ENCODE peak calls at places on chromosomes 12 and 14, in five cellular contexts. W is breast epithelium, Y is GM23338, V is aorta, B is MM.1S. X is an unnamed sample.

GRCh38 chr14:105082703-105083102 is 17.5 kb upstream of the GPR132 start:
- DNase-seq in W (no peak), Y (no peak), V (no peak), B (no peak), X (no peak)

GRCh38 chr14:75249251-75249957 is 29.2 kb upstream of the FOS start:
- DNase-seq in W (no peak), Y (peak), V (peak), B (peak), X (no peak)

GRCh38 chr12:68832504-68832867 is 24.5 kb downstream of the MDM2 start:
- DNase-seq in W (no peak), Y (no peak), V (no peak), B (no peak), X (no peak)

GRCh38 chr12:50612882-50613281 is 108.1 kb downstream of the DIP2B start:
- DNase-seq in W (no peak), Y (no peak), V (no peak), B (no peak), X (no peak)

GRCh38 chr12:58309806-58310205 is 368.4 kb downstream of the ATP23 start:
- DNase-seq in W (no peak), Y (no peak), V (no peak), B (no peak), X (no peak)

GRCh38 chr12:70971395-70971794 is 50.9 kb upstream of the PTPRR start:
- DNase-seq in W (no peak), Y (no peak), V (no peak), B (no peak), X (no peak)

GRCh38 chr14:36580856-36581831 is 1.3 kb downstream of the NKX2-8 start:
- DNase-seq in W (no peak), Y (peak), V (no peak), B (no peak), X (peak)

GRCh38 chr14:28303248-28303647 is 463.3 kb upstream of the FOXG1 start:
- DNase-seq in W (no peak), Y (no peak), V (no peak), B (no peak), X (no peak)

GRCh38 chr12:20372326-20373097 is 4.2 kb downstream of the PDE3A start:
- DNase-seq in W (no peak), Y (no peak), V (no peak), B (no peak), X (no peak)

GRCh38 chr14:79483989-79484388 is 727.3 kb downstream of the DIO2 start:
- DNase-seq in W (no peak), Y (peak), V (no peak), B (no peak), X (no peak)

GRCh38 chr12:124449623-124450375 is 117.6 kb downstream of the NCOR2 start:
- DNase-seq in W (no peak), Y (no peak), V (peak), B (no peak), X (peak)
- H3K4me3 ChIP-seq in W (no peak), Y (no peak), V (no peak), B (no peak), X (no peak)

DNA sequence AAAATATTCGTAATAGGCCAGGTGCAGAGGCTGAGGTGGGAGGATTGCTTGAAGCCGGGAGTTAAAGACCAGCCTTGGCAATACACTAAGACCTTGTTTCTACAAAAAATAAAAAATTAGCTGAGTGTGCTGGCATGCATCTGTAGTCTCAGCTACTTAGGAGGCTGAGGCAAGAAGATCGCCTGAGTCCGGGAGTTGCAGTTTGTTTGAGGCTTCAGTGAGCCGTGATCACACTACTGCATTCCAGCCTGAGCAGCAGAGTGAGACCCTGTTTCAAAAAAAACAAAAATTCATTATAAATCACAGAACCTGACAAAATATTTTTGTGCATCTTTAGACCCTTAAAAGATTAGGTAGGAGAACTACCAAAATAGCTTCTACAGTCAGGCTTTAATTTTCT is 240.0 kb upstream of the ARHGAP5 start:
- DNase-seq in W (no peak), Y (no peak), V (no peak), B (no peak), X (no peak)
- H3K27ac ChIP-seq in W (no peak), Y (no peak), V (no peak), B (no peak), X (no peak)

DNA sequence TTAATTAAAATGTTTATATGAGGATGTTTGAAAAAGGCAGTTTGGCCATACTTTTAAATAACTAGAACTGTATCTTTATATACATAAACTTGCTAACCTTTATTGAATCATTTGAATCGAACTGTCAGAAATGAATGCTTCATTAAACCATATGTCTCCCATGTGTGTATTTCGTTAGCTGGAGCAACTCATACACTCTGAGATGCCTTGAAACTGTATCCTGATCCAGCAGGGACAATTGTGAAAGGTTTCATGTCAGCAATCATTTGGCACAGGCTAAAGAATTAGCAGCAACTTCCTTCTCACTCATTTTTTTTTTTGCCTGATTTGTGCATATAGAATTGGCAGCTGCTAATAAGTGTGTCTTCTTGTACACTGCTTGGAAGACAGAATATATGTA is 109.9 kb downstream of the NAV3 start:
- DNase-seq in W (no peak), Y (no peak), V (no peak), B (no peak), X (no peak)
- H3K4me3 ChIP-seq in W (no peak), Y (no peak), V (no peak), B (no peak), X (no peak)

DNA sequence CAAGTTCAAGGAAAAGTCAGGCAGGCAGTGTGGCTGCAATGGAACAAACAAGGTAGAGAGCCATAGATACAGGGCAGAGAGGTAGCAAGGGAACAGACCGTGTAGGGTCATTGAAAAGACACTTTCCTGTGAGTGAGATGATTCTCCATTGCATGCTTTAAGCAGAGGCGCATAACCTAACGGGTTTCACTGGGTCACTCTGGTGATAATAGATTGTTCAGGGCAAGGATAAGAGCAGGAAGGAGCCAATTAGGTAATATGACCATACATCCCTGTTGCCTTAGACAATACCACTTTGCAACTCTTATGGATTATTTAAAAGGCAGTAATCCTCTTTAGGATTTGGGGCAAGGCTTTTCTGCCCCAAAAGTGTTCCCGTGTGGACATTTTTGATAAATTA is 214.1 kb downstream of the PTPRO start:
- DNase-seq in W (no peak), Y (no peak), V (no peak), B (no peak), X (no peak)
- H3K27ac ChIP-seq in W (no peak), Y (no peak), V (peak), B (no peak), X (no peak)

DNA sequence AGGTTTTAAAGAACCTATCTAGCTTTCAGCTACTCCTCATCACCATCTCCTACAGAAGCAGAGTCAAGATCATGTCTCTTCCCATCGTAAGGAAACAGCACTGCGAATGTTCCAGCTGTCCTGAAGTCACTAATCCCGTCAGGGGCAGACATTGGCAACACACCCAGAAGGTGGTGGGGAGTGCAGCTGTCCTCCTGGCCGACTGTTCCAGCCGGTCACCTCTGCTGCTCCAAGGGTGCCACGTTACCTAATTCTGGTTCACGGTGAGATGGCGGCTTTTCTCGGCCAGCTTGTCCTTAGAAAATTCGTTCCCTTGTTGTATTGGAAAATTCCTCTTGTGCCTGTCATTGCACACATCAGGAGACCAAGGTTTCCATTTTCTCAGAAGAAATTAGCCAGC is 196.2 kb downstream of the ZFP36L1 start:
- DNase-seq in W (no peak), Y (no peak), V (no peak), B (no peak), X (no peak)
- H3K4me3 ChIP-seq in W (no peak), Y (no peak), V (no peak), B (no peak), X (no peak)

GRCh38 chr12:54337280-54337842 is 12.4 kb downstream of the COPZ1 start:
- DNase-seq in W (no peak), Y (no peak), V (no peak), B (no peak), X (no peak)

GRCh38 chr12:54331461-54331860 is 6.5 kb downstream of the COPZ1 start:
- DNase-seq in W (no peak), Y (no peak), V (no peak), B (no peak), X (no peak)

GRCh38 chr12:54329756-54330155 is 4.8 kb downstream of the COPZ1 start:
- DNase-seq in W (no peak), Y (peak), V (no peak), B (no peak), X (no peak)

GRCh38 chr12:54330442-54330841 is 5.5 kb downstream of the COPZ1 start:
- DNase-seq in W (no peak), Y (no peak), V (no peak), B (no peak), X (no peak)

GRCh38 chr12:54333420-54334034 is 8.6 kb downstream of the COPZ1 start:
- DNase-seq in W (no peak), Y (no peak), V (no peak), B (no peak), X (no peak)
- H3K27ac ChIP-seq in W (no peak), Y (no peak), V (no peak), B (no peak), X (no peak)

DNA sequence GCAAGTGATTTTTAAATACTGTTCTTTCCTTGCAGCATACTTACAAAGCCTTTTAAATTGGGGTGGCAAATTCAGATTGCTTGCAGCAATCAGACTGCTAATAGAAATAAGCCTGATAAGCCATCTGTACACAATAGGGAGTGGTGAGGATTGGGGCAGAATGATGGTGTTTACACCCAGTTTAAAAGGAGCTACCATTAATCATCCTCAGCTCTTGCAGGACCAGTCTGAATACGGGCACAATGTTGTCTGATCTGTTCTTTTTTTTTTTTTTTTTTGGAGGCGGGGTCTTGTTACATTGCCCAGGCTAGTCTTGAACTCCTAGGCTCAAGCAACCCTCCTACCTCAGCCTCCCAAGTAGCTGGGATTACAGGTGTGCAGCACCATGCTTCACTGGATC is 50.1 kb upstream of the REP15 start:
- DNase-seq in W (no peak), Y (no peak), V (no peak), B (no peak), X (no peak)
- H3K4me3 ChIP-seq in W (no peak), Y (no peak), V (no peak), B (no peak), X (no peak)

GRCh38 chr12:132190012-132190755 is 45.9 kb downstream of the NOC4L start:
- DNase-seq in W (no peak), Y (peak), V (no peak), B (no peak), X (no peak)
- H3K27ac ChIP-seq in W (peak), Y (no peak), V (peak), B (no peak), X (no peak)

X was measured in kidney.